ENCODE peak calls at places on chromosomes 4 and X, in seven cellular contexts. F is uterus, X is brain microvascular endothelial cell, T is AG10803, C is left ventricle myocardium inferior, N is PC-3, U is cardiac muscle cell. W is an unnamed sample.

GRCh38 chr4:186621959-186622553 is 66.7 kb upstream of the MTNR1A start:
- DNase-seq in C (no peak), X (peak; percentile 90), F (no peak), T (peak; percentile 92), N (no peak), U (peak; percentile 89), W (peak; percentile 68)

GRCh38 chr4:33724685-33725084 is 2519.6 kb downstream of the ARAP2 start:
- DNase-seq in C (no peak), X (no peak), N (no peak), F (no peak), T (no peak), U (peak; percentile 45), W (no peak)

GRCh38 chrX:150880808-150881165 is 17.7 kb downstream of the CD99L2 start:
- DNase-seq in U (no peak), F (no peak), X (no peak), C (no peak), N (no peak), T (no peak), W (no peak)

GRCh38 chrX:9285342-9285771 is 179.5 kb upstream of the TBL1X start:
- DNase-seq in C (no peak), X (no peak), F (no peak), T (no peak), N (peak; percentile 32), U (no peak), W (no peak)

GRCh38 chr4:37780444-37781133 is 45.9 kb upstream of the PGM2 start:
- DNase-seq in T (peak; percentile 29), C (no peak), F (no peak), X (peak; percentile 15), N (no peak), U (peak; percentile 58), W (no peak)

GRCh38 chr4:78612398-78613005 is 60.9 kb downstream of the ANXA3 start:
- DNase-seq in T (peak; percentile 73), F (no peak), C (no peak), N (peak; percentile 54), X (peak; percentile 46), U (peak; percentile 77), W (peak; percentile 77)

GRCh38 chr4:74426101-74426500 is 18.8 kb upstream of the AREG start:
- DNase-seq in F (no peak), T (peak; percentile 32), C (no peak), X (peak; percentile 92), U (peak; percentile 66), N (no peak), W (peak; percentile 80)

GRCh38 chr4:111952708-111953107 is 192.5 kb upstream of the FAM241A start:
- DNase-seq in F (no peak), C (no peak), X (no peak), N (no peak), T (peak; percentile 60), U (no peak), W (no peak)

GRCh38 chr4:163556169-163556568 is 61.7 kb downstream of the TMA16 start:
- DNase-seq in U (no peak), F (no peak), N (peak; percentile 33), T (no peak), C (no peak), X (no peak), W (no peak)

GRCh38 chr4:17482716-17483115 is 29.2 kb downstream of the QDPR start:
- DNase-seq in F (no peak), U (no peak), T (no peak), X (no peak), N (no peak), C (no peak), W (no peak)

GRCh38 chr4:133151681-133152329 is 2.7 kb downstream of the PCDH10 start:
- DNase-seq in T (no peak), F (no peak), U (peak; percentile 30), C (no peak), N (no peak), X (peak; percentile 9), W (peak; percentile 21)

GRCh38 chrX:148867596-148867995 is 367.2 kb downstream of the AFF2 start:
- DNase-seq in U (no peak), C (no peak), F (no peak), X (no peak), T (no peak), N (no peak), W (no peak)

GRCh38 chr4:174365018-174365587 is 81.4 kb downstream of the CEP44 start:
- DNase-seq in U (peak; percentile 68), F (no peak), X (peak; percentile 7), C (no peak), T (peak; percentile 53), N (peak; percentile 54), W (peak; percentile 61)

GRCh38 chr4:156767911-156768415 is 203.6 kb downstream of the PDGFC start:
- DNase-seq in F (no peak), N (no peak), C (no peak), X (no peak), T (no peak), U (no peak), W (no peak)

GRCh38 chrX:20001615-20002014 is 10.8 kb upstream of the BCLAF3 start:
- DNase-seq in C (no peak), U (no peak), F (no peak), T (no peak), X (no peak), N (no peak), W (no peak)
- TF ChIP-seq CTCF in C (no peak), U (no peak), F (no peak), T (no peak), X (no peak), N (no peak), W (no peak)

GRCh38 chr4:154998773-154999172 is 209.7 kb upstream of the NPY2R start:
- DNase-seq in T (no peak), F (no peak), X (no peak), N (no peak), U (no peak), C (no peak), W (no peak)

GRCh38 chr4:155001229-155001628 is 207.2 kb upstream of the NPY2R start:
- DNase-seq in N (no peak), C (no peak), U (no peak), F (no peak), X (no peak), T (no peak), W (no peak)

GRCh38 chr4:154999950-155000578 is 208.4 kb upstream of the NPY2R start:
- DNase-seq in N (no peak), C (no peak), T (no peak), F (no peak), U (peak; percentile 34), X (no peak), W (no peak)

GRCh38 chr4:154998284-154998683 is 210.2 kb upstream of the NPY2R start:
- DNase-seq in F (no peak), C (no peak), T (peak; percentile 30), N (no peak), X (peak; percentile 50), U (peak; percentile 96), W (peak; percentile 48)
- H3K4me3 ChIP-seq in F (no peak overlapping the region), C (no peak overlapping the region), T (no peak overlapping the region), N (no peak overlapping the region), X (no peak overlapping the region), U (no peak overlapping the region), W (no peak overlapping the region)

GRCh38 chr4:80321776-80322175 is 13.8 kb upstream of the CFAP299 start:
- DNase-seq in N (no peak), C (no peak), F (no peak), X (no peak), T (no peak), U (no peak), W (no peak)

GRCh38 chr4:80324171-80324570 is 11.4 kb upstream of the CFAP299 start:
- DNase-seq in T (no peak), F (no peak), C (no peak), N (no peak), X (no peak), U (no peak), W (no peak)

GRCh38 chr4:80321341-80321740 is 14.2 kb upstream of the CFAP299 start:
- DNase-seq in F (no peak), C (no peak), N (no peak), X (no peak), T (no peak), U (no peak), W (no peak)

DNA sequence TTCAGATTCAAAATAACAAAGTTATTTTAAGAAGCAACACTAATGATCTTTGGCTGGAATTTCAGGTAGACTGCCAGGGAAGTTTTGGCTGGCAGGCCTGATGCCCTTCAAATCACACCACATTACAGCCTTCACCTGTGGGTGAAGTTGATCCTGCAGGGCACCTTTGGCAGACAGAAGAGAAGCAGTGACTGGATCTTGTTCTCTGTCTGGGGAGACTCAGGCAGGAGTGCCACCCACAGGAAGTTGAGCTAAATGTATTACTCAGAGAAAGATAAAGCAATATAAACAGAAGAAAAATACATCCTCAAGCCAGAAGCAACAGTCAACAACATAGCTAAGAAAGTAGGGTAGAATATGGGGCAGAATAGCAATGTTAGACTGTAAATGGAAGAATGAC is 12.8 kb upstream of the CFAP299 start:
- DNase-seq in T (peak; percentile 60), N (peak; percentile 68), F (no peak), C (no peak), X (peak; percentile 59), U (peak; percentile 58), W (no peak)
- TF ChIP-seq CTCF in T (peak; percentile 60), N (peak; percentile 63), F (no peak), C (peak; percentile 16), X (peak; percentile 60), U (peak; percentile 41), W (peak; percentile 29)

GRCh38 chr4:128353791-128354190 is 66.2 kb upstream of the PGRMC2 start:
- DNase-seq in X (no peak), N (peak; percentile 26), U (no peak), C (no peak), F (no peak), T (no peak), W (peak; percentile 36)

GRCh38 chr4:128351502-128351901 is 63.9 kb upstream of the PGRMC2 start:
- DNase-seq in T (no peak), X (no peak), N (no peak), F (no peak), C (no peak), U (no peak), W (no peak)

GRCh38 chr4:128355301-128355700 is 67.7 kb upstream of the PGRMC2 start:
- DNase-seq in U (no peak), N (no peak), X (no peak), T (peak; percentile 58), F (no peak), C (peak; percentile 29), W (no peak)

GRCh38 chr4:128357286-128357685 is 69.7 kb upstream of the PGRMC2 start:
- DNase-seq in N (no peak), U (no peak), T (no peak), C (no peak), X (no peak), F (no peak), W (peak; percentile 49)

DNA sequence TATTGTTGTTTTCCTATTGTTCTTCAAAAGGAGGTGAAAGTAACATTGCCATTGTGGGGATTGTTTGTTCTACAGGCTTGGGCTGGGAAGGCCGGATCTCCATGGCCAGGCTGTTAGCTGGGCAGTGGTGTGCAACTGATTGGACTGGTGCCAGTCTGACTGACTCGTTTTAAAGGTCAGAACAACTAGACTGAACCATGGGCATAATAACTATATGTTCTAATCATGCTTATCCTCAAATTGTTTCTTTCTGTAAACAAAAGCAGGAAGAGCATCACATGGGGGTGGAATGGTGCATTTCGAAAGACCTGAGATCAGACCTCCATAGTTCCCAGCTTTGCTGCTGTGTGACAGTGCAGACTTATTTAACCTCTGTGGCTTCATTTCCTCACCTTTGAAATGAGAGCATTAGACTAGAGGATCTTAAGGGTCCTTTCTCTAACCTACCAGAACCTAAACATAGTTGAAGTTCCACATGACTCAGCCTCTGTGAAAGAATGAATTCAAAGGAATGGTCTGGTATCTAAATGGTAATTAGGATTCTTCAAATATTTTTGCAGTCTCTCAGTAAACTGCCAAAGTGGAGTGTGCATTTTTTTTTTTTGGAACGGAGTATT is 66.7 kb upstream of the PGRMC2 start:
- DNase-seq in N (peak; percentile 54), T (peak; percentile 99), C (no peak), X (peak; percentile 78), F (no peak), U (peak; percentile 80), W (peak; percentile 86)
- H3K4me3 ChIP-seq in N (no peak overlapping the region), T (no peak overlapping the region), C (no peak overlapping the region), X (no peak overlapping the region), F (no peak overlapping the region), U (no peak overlapping the region), W (no peak overlapping the region)

GRCh38 chr4:183600189-183600685 is 58.7 kb downstream of the RWDD4 start:
- DNase-seq in F (no peak), N (peak; percentile 16), X (peak; percentile 6), U (peak; percentile 18), C (no peak), T (no peak), W (peak; percentile 43)
- TF ChIP-seq CTCF in F (no peak), N (peak; percentile 48), X (peak; percentile 72), U (peak; percentile 44), C (peak; percentile 19), T (peak; percentile 49), W (peak; percentile 39)

W was measured in foreskin fibroblast.